ENCODE peak calls at places on chromosomes 3 and 15, in ten cellular contexts. One of them, this sample, is unnamed.

GRCh38 chr3:66039590-66039887 is 821 bp upstream of the MAGI1 start:
- DNase-seq in neuronal stem cell: no peak
- DNase-seq in esophagus muscularis mucosa: no peak
- DNase-seq in CD4-positive, alpha-beta memory T cell: no peak
- DNase-seq in ovary: peak; percentile 36
- DNase-seq in upper lobe of right lung: peak; percentile 73
- DNase-seq in IMR-90: no peak
- DNase-seq in left lung: peak; percentile 36
- DNase-seq in GM12878: no peak
- DNase-seq in MM.1S: no peak
- DNase-seq in this sample: no peak

GRCh38 chr3:188299713-188300112 is 145.8 kb downstream of the LPP start:
- DNase-seq in neuronal stem cell: no peak
- DNase-seq in esophagus muscularis mucosa: no peak
- DNase-seq in CD4-positive, alpha-beta memory T cell: no peak
- DNase-seq in ovary: no peak
- DNase-seq in upper lobe of right lung: no peak
- DNase-seq in IMR-90: no peak
- DNase-seq in left lung: no peak
- DNase-seq in GM12878: no peak
- DNase-seq in MM.1S: no peak
- DNase-seq in this sample: no peak

GRCh38 chr15:57734860-57735259 is 28.3 kb downstream of the POLR2M start:
- DNase-seq in neuronal stem cell: no peak
- DNase-seq in esophagus muscularis mucosa: no peak
- DNase-seq in CD4-positive, alpha-beta memory T cell: no peak
- DNase-seq in ovary: no peak
- DNase-seq in upper lobe of right lung: no peak
- DNase-seq in IMR-90: no peak
- DNase-seq in left lung: no peak
- DNase-seq in GM12878: no peak
- DNase-seq in MM.1S: no peak
- DNase-seq in this sample: no peak

GRCh38 chr15:25240461-25241021 is 198.3 kb downstream of the UBE3A start:
- DNase-seq in neuronal stem cell: no peak
- DNase-seq in esophagus muscularis mucosa: no peak
- DNase-seq in CD4-positive, alpha-beta memory T cell: no peak
- DNase-seq in ovary: peak; percentile 12
- DNase-seq in upper lobe of right lung: peak; percentile 53
- DNase-seq in IMR-90: no peak
- DNase-seq in left lung: peak; percentile 15
- DNase-seq in GM12878: no peak
- DNase-seq in MM.1S: no peak
- DNase-seq in this sample: no peak

GRCh38 chr3:126402666-126403302 is 8.1 kb downstream of the CFAP100 start:
- DNase-seq in neuronal stem cell: no peak
- DNase-seq in esophagus muscularis mucosa: no peak
- DNase-seq in CD4-positive, alpha-beta memory T cell: no peak
- DNase-seq in ovary: no peak
- DNase-seq in upper lobe of right lung: no peak
- DNase-seq in IMR-90: no peak
- DNase-seq in left lung: no peak
- DNase-seq in GM12878: no peak
- DNase-seq in MM.1S: no peak
- DNase-seq in this sample: no peak

GRCh38 chr3:55271549-55271948 is 215.6 kb downstream of the WNT5A start:
- DNase-seq in neuronal stem cell: no peak
- DNase-seq in esophagus muscularis mucosa: no peak
- DNase-seq in CD4-positive, alpha-beta memory T cell: no peak
- DNase-seq in ovary: no peak
- DNase-seq in upper lobe of right lung: no peak
- DNase-seq in IMR-90: no peak
- DNase-seq in left lung: no peak
- DNase-seq in GM12878: no peak
- DNase-seq in MM.1S: no peak
- DNase-seq in this sample: no peak

GRCh38 chr3:23830869-23831484 is 25.2 kb downstream of the UBE2E1 start:
- DNase-seq in neuronal stem cell: no peak
- DNase-seq in esophagus muscularis mucosa: no peak
- DNase-seq in CD4-positive, alpha-beta memory T cell: peak; percentile 33
- DNase-seq in ovary: no peak
- DNase-seq in upper lobe of right lung: no peak
- DNase-seq in IMR-90: no peak
- DNase-seq in left lung: no peak
- DNase-seq in GM12878: peak; percentile 83
- DNase-seq in MM.1S: no peak
- DNase-seq in this sample: no peak

GRCh38 chr15:41572866-41573265 is 13.9 kb downstream of the TYRO3 start:
- DNase-seq in neuronal stem cell: no peak
- DNase-seq in esophagus muscularis mucosa: no peak
- DNase-seq in CD4-positive, alpha-beta memory T cell: no peak
- DNase-seq in ovary: no peak
- DNase-seq in upper lobe of right lung: no peak
- DNase-seq in IMR-90: no peak
- DNase-seq in left lung: no peak
- DNase-seq in GM12878: no peak
- DNase-seq in MM.1S: no peak
- DNase-seq in this sample: no peak

GRCh38 chr3:122864498-122864897 is 69.6 kb downstream of the SLC49A4 start:
- DNase-seq in neuronal stem cell: no peak
- DNase-seq in esophagus muscularis mucosa: no peak
- DNase-seq in CD4-positive, alpha-beta memory T cell: no peak
- DNase-seq in ovary: no peak
- DNase-seq in upper lobe of right lung: no peak
- DNase-seq in IMR-90: no peak
- DNase-seq in left lung: no peak
- DNase-seq in GM12878: no peak
- DNase-seq in MM.1S: no peak
- DNase-seq in this sample: no peak

GRCh38 chr15:65824031-65824743 is 32.1 kb upstream of the DENND4A start:
- DNase-seq in neuronal stem cell: peak; percentile 39
- DNase-seq in esophagus muscularis mucosa: no peak
- DNase-seq in CD4-positive, alpha-beta memory T cell: no peak
- DNase-seq in ovary: peak; percentile 32
- DNase-seq in upper lobe of right lung: no peak
- DNase-seq in IMR-90: peak; percentile 70
- DNase-seq in left lung: no peak
- DNase-seq in GM12878: no peak
- DNase-seq in MM.1S: peak; percentile 15
- DNase-seq in this sample: no peak

GRCh38 chr3:38117748-38118420 is 19.0 kb downstream of the ACAA1 start:
- DNase-seq in neuronal stem cell: no peak
- DNase-seq in esophagus muscularis mucosa: no peak
- DNase-seq in CD4-positive, alpha-beta memory T cell: peak; percentile 74
- DNase-seq in ovary: no peak
- DNase-seq in upper lobe of right lung: peak; percentile 85
- DNase-seq in IMR-90: peak; percentile 55
- DNase-seq in left lung: peak; percentile 71
- DNase-seq in GM12878: peak; percentile 41
- DNase-seq in MM.1S: peak; percentile 43
- DNase-seq in this sample: no peak

GRCh38 chr3:62874398-62875102 is 666 bp downstream of the CADPS start:
- DNase-seq in neuronal stem cell: no peak
- DNase-seq in esophagus muscularis mucosa: no peak
- DNase-seq in CD4-positive, alpha-beta memory T cell: no peak
- DNase-seq in ovary: no peak
- DNase-seq in upper lobe of right lung: peak; percentile 65
- DNase-seq in IMR-90: no peak
- DNase-seq in left lung: no peak
- DNase-seq in GM12878: no peak
- DNase-seq in MM.1S: no peak
- DNase-seq in this sample: no peak

GRCh38 chr3:10702961-10703740 is 112.9 kb upstream of the SLC6A11 start:
- DNase-seq in neuronal stem cell: peak; percentile 73
- DNase-seq in esophagus muscularis mucosa: no peak
- DNase-seq in CD4-positive, alpha-beta memory T cell: no peak
- DNase-seq in ovary: no peak
- DNase-seq in upper lobe of right lung: no peak
- DNase-seq in IMR-90: no peak
- DNase-seq in left lung: no peak
- DNase-seq in GM12878: no peak
- DNase-seq in MM.1S: peak; percentile 16
- DNase-seq in this sample: no peak

GRCh38 chr3:179227349-179227748 is 23.6 kb downstream of the KCNMB3 start:
- DNase-seq in neuronal stem cell: no peak
- DNase-seq in esophagus muscularis mucosa: no peak
- DNase-seq in CD4-positive, alpha-beta memory T cell: no peak
- DNase-seq in ovary: no peak
- DNase-seq in upper lobe of right lung: no peak
- DNase-seq in IMR-90: peak; percentile 24
- DNase-seq in left lung: no peak
- DNase-seq in GM12878: no peak
- DNase-seq in MM.1S: no peak
- DNase-seq in this sample: no peak

DNA sequence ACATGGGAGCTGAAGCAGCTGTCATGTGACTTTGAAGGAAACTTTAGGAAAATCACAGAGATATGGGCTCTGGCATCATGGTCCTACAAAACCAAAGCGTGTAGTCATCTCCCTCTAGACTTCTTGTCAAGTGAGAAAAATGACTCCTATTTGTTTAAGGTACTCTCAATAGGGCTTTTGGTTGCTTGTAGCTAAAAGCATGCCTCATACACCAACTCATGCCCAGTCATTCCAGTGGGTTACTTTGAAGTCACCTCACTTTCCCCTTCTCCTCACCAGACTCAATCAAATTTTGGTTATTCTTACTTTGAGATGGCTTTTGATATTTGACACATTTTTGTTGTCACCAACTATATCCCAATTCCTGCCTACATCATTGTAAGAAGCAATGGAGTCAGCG is 81.6 kb downstream of the BOC start:
- DNase-seq in neuronal stem cell: no peak
- DNase-seq in esophagus muscularis mucosa: peak; percentile 26
- DNase-seq in CD4-positive, alpha-beta memory T cell: no peak
- DNase-seq in ovary: no peak
- DNase-seq in upper lobe of right lung: no peak
- DNase-seq in IMR-90: no peak
- DNase-seq in left lung: no peak
- DNase-seq in GM12878: no peak
- DNase-seq in MM.1S: no peak
- DNase-seq in this sample: no peak
- H3K4me1 ChIP-seq in neuronal stem cell: peaks cover 13% of the 10 kb centered on the region
- H3K4me1 ChIP-seq in esophagus muscularis mucosa: peaks cover 18% of the 10 kb centered on the region
- H3K4me1 ChIP-seq in CD4-positive, alpha-beta memory T cell: no peaks in the 10 kb centered on the region
- H3K4me1 ChIP-seq in ovary: peaks cover 3% of the 10 kb centered on the region
- H3K4me1 ChIP-seq in upper lobe of right lung: no peaks in the 10 kb centered on the region
- H3K4me1 ChIP-seq in IMR-90: peaks cover under 1% of the 10 kb centered on the region
- H3K4me1 ChIP-seq in left lung: no peaks in the 10 kb centered on the region
- H3K4me1 ChIP-seq in GM12878: no peaks in the 10 kb centered on the region
- H3K4me1 ChIP-seq in MM.1S: no peaks in the 10 kb centered on the region
- H3K4me1 ChIP-seq in this sample: peaks cover under 1% of the 10 kb centered on the region

GRCh38 chr15:73986776-73987056 is 5.4 kb downstream of the STOML1 start:
- DNase-seq in neuronal stem cell: no peak
- DNase-seq in esophagus muscularis mucosa: no peak
- DNase-seq in CD4-positive, alpha-beta memory T cell: no peak
- DNase-seq in ovary: no peak
- DNase-seq in upper lobe of right lung: no peak
- DNase-seq in IMR-90: no peak
- DNase-seq in left lung: no peak
- DNase-seq in GM12878: no peak
- DNase-seq in MM.1S: no peak
- DNase-seq in this sample: no peak
- H3K4me1 ChIP-seq in neuronal stem cell: peaks cover 10% of the 10 kb centered on the region
- H3K4me1 ChIP-seq in esophagus muscularis mucosa: peaks cover 100% of the 10 kb centered on the region
- H3K4me1 ChIP-seq in CD4-positive, alpha-beta memory T cell: peaks cover 18% of the 10 kb centered on the region
- H3K4me1 ChIP-seq in ovary: peaks cover 9% of the 10 kb centered on the region
- H3K4me1 ChIP-seq in upper lobe of right lung: peaks cover 72% of the 10 kb centered on the region
- H3K4me1 ChIP-seq in IMR-90: peaks cover 54% of the 10 kb centered on the region
- H3K4me1 ChIP-seq in left lung: peaks cover 100% of the 10 kb centered on the region
- H3K4me1 ChIP-seq in GM12878: peaks cover 54% of the 10 kb centered on the region
- H3K4me1 ChIP-seq in MM.1S: peaks cover 12% of the 10 kb centered on the region
- H3K4me1 ChIP-seq in this sample: peaks cover 40% of the 10 kb centered on the region

GRCh38 chr3:152320201-152320617 is 51.5 kb downstream of the MBNL1 start:
- DNase-seq in neuronal stem cell: no peak
- DNase-seq in esophagus muscularis mucosa: no peak
- DNase-seq in CD4-positive, alpha-beta memory T cell: no peak
- DNase-seq in ovary: no peak
- DNase-seq in upper lobe of right lung: no peak
- DNase-seq in IMR-90: peak; percentile 59
- DNase-seq in left lung: no peak
- DNase-seq in GM12878: no peak
- DNase-seq in MM.1S: no peak
- DNase-seq in this sample: no peak

GRCh38 chr3:152318512-152318911 is 49.8 kb downstream of the MBNL1 start:
- DNase-seq in neuronal stem cell: no peak
- DNase-seq in esophagus muscularis mucosa: no peak
- DNase-seq in CD4-positive, alpha-beta memory T cell: no peak
- DNase-seq in ovary: no peak
- DNase-seq in upper lobe of right lung: no peak
- DNase-seq in IMR-90: no peak
- DNase-seq in left lung: no peak
- DNase-seq in GM12878: no peak
- DNase-seq in MM.1S: no peak
- DNase-seq in this sample: no peak

GRCh38 chr3:152317956-152318355 is 49.2 kb downstream of the MBNL1 start:
- DNase-seq in neuronal stem cell: no peak
- DNase-seq in esophagus muscularis mucosa: no peak
- DNase-seq in CD4-positive, alpha-beta memory T cell: no peak
- DNase-seq in ovary: no peak
- DNase-seq in upper lobe of right lung: no peak
- DNase-seq in IMR-90: peak; percentile 87
- DNase-seq in left lung: no peak
- DNase-seq in GM12878: no peak
- DNase-seq in MM.1S: no peak
- DNase-seq in this sample: no peak

GRCh38 chr3:152321321-152321720 is 52.6 kb downstream of the MBNL1 start:
- DNase-seq in neuronal stem cell: no peak
- DNase-seq in esophagus muscularis mucosa: no peak
- DNase-seq in CD4-positive, alpha-beta memory T cell: no peak
- DNase-seq in ovary: no peak
- DNase-seq in upper lobe of right lung: no peak
- DNase-seq in IMR-90: no peak
- DNase-seq in left lung: no peak
- DNase-seq in GM12878: no peak
- DNase-seq in MM.1S: no peak
- DNase-seq in this sample: no peak

GRCh38 chr3:152319256-152319655 is 50.5 kb downstream of the MBNL1 start:
- DNase-seq in neuronal stem cell: no peak
- DNase-seq in esophagus muscularis mucosa: no peak
- DNase-seq in CD4-positive, alpha-beta memory T cell: no peak
- DNase-seq in ovary: no peak
- DNase-seq in upper lobe of right lung: no peak
- DNase-seq in IMR-90: no peak
- DNase-seq in left lung: no peak
- DNase-seq in GM12878: no peak
- DNase-seq in MM.1S: no peak
- DNase-seq in this sample: no peak
- H3K4me1 ChIP-seq in neuronal stem cell: peaks cover 11% of the 10 kb centered on the region
- H3K4me1 ChIP-seq in esophagus muscularis mucosa: peaks cover 100% of the 10 kb centered on the region
- H3K4me1 ChIP-seq in CD4-positive, alpha-beta memory T cell: peaks cover 99% of the 10 kb centered on the region
- H3K4me1 ChIP-seq in ovary: peaks cover 3% of the 10 kb centered on the region
- H3K4me1 ChIP-seq in upper lobe of right lung: peaks cover 92% of the 10 kb centered on the region
- H3K4me1 ChIP-seq in IMR-90: peaks cover 14% of the 10 kb centered on the region
- H3K4me1 ChIP-seq in left lung: peaks cover 87% of the 10 kb centered on the region
- H3K4me1 ChIP-seq in GM12878: peaks cover 21% of the 10 kb centered on the region
- H3K4me1 ChIP-seq in MM.1S: peaks cover 39% of the 10 kb centered on the region
- H3K4me1 ChIP-seq in this sample: peaks cover 86% of the 10 kb centered on the region

DNA sequence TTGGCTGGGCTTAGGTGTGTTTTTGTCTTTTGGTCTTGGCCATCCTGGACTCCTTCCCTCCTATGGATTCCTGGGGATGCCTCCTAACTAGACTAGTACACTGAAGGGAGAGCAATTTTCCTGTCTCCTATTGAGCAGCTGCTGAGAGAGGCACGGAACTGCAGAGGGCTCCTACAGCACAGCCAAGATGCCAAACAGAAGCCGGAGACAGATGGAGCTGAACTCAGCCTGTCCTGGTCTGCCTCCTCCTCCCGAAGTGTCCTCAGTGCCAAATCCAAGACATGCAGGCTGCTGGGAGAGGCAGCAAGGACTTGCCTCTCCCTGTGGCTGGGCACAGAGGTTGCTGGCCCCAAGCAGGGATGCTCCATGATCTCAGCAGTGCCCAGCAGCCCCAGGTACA is 256.6 kb upstream of the PROK2 start:
- DNase-seq in neuronal stem cell: no peak
- DNase-seq in esophagus muscularis mucosa: no peak
- DNase-seq in CD4-positive, alpha-beta memory T cell: no peak
- DNase-seq in ovary: peak; percentile 19
- DNase-seq in upper lobe of right lung: no peak
- DNase-seq in IMR-90: no peak
- DNase-seq in left lung: no peak
- DNase-seq in GM12878: no peak
- DNase-seq in MM.1S: no peak
- DNase-seq in this sample: no peak
- H3K4me1 ChIP-seq in neuronal stem cell: no peaks in the 10 kb centered on the region
- H3K4me1 ChIP-seq in esophagus muscularis mucosa: peaks cover 24% of the 10 kb centered on the region
- H3K4me1 ChIP-seq in CD4-positive, alpha-beta memory T cell: no peaks in the 10 kb centered on the region
- H3K4me1 ChIP-seq in ovary: peaks cover 1% of the 10 kb centered on the region
- H3K4me1 ChIP-seq in upper lobe of right lung: peaks cover 4% of the 10 kb centered on the region
- H3K4me1 ChIP-seq in IMR-90: no peaks in the 10 kb centered on the region
- H3K4me1 ChIP-seq in left lung: peaks cover 23% of the 10 kb centered on the region
- H3K4me1 ChIP-seq in GM12878: peaks cover 20% of the 10 kb centered on the region
- H3K4me1 ChIP-seq in MM.1S: no peaks in the 10 kb centered on the region
- H3K4me1 ChIP-seq in this sample: no peaks in the 10 kb centered on the region

This sample was measured in thoracic aorta.